ENCODE peak calls at places on chromosomes 13 and 19, in nine cellular contexts. J is GM23338; Y is ACHN; M is CD8-positive, alpha-beta memory T cell; I is endothelial cell; B is stimulated activated CD8-positive, alpha-beta memory T cell treated with anti-CD3 and anti-CD28 coated beads, Interleukin-7, amount 100 ng/mL, for 4 hours; R is iris pigment epithelial cell; C is activated CD4-positive, alpha-beta T cell treated with anti-CD3 and anti-CD28 coated beads, Interleukin-2, amount 10 ng/mL, durations not matched to agents 7 days and 5 days; L is nephron progenitor cell. U is an unnamed sample.

GRCh38 chr19:47615714-47616113 is 6.8 kb downstream of the BICRA start:
- DNase-seq in M (no peak), J (no peak), I (no peak), C (no peak), R (no peak), L (no peak), Y (no peak), B (no peak), U (no peak)

GRCh38 chr13:46908511-46908910 is 11.7 kb upstream of the HTR2A start:
- DNase-seq in L (no peak), Y (no peak), B (no peak), R (peak; percentile 9), M (no peak), J (no peak), C (no peak), I (no peak), U (no peak)

GRCh38 chr19:37986048-37986750 is 79.2 kb downstream of the SIPA1L3 start:
- DNase-seq in Y (no peak), I (no peak), J (no peak), M (no peak), C (no peak), B (no peak), L (no peak), R (no peak), U (no peak)

GRCh38 chr19:46367434-46367833 is 20.5 kb downstream of the PPP5C start:
- DNase-seq in L (peak; percentile 63), I (no peak), B (no peak), C (no peak), Y (no peak), M (no peak), J (no peak), R (no peak), U (no peak)

GRCh38 chr13:35871561-35871960 is 259.6 kb downstream of the DCLK1 start:
- DNase-seq in C (no peak), J (no peak), M (no peak), R (no peak), I (no peak), L (no peak), B (no peak), Y (no peak), U (no peak)

GRCh38 chr13:71751074-71751473 is 115.9 kb downstream of the DACH1 start:
- DNase-seq in R (no peak), B (no peak), C (no peak), L (no peak), M (no peak), I (no peak), Y (no peak), J (no peak), U (no peak)

GRCh38 chr13:95784161-95784880 is 107.4 kb downstream of the DNAJC3 start:
- DNase-seq in B (no peak), L (no peak), Y (peak; percentile 22), I (no peak), R (peak; percentile 58), M (no peak), J (no peak), C (no peak), U (no peak)

GRCh38 chr13:76882431-76882830 is 3.8 kb downstream of the KCTD12 start:
- DNase-seq in Y (no peak), I (no peak), M (no peak), R (peak; percentile 81), J (no peak), B (no peak), L (no peak), C (no peak), U (no peak)

GRCh38 chr13:90826688-90827087 is 520.8 kb upstream of the MIR17HG start:
- DNase-seq in I (no peak), C (no peak), L (no peak), Y (no peak), M (no peak), R (no peak), B (no peak), J (no peak), U (no peak)

GRCh38 chr13:112941349-112941748 is 27.7 kb upstream of the MCF2L start:
- DNase-seq in R (no peak), J (no peak), B (no peak), M (no peak), C (no peak), Y (no peak), L (no peak), I (no peak), U (no peak)

GRCh38 chr19:46983097-46983496 is 36.5 kb upstream of the NPAS1 start:
- DNase-seq in L (no peak), R (no peak), M (no peak), I (no peak), B (no peak), C (no peak), Y (no peak), J (no peak), U (no peak)

GRCh38 chr19:37304884-37305255 is 66.0 kb upstream of the ZNF527 start:
- DNase-seq in Y (no peak), C (no peak), L (no peak), B (no peak), J (no peak), M (no peak), I (no peak), R (no peak), U (no peak)

GRCh38 chr13:113155982-113156655 is 2.3 kb upstream of the PROZ start:
- DNase-seq in B (no peak), C (no peak), M (no peak), I (no peak), L (no peak), R (peak; percentile 28), J (no peak), Y (no peak), U (no peak)

GRCh38 chr19:351976-352625 is 7.5 kb upstream of the MIER2 start:
- DNase-seq in C (no peak), Y (no peak), M (no peak), R (no peak), J (no peak), L (no peak), B (no peak), I (no peak), U (no peak)

GRCh38 chr19:56639217-56639616 is 3.7 kb upstream of the SMIM17 start:
- DNase-seq in J (peak; percentile 48), L (peak; percentile 21), I (no peak), C (peak; percentile 21), B (no peak), R (peak; percentile 8), M (no peak), Y (peak; percentile 12), U (peak; percentile 45)

GRCh38 chr19:47573076-47574026 is at the start of gene ZNF541:
- DNase-seq in I (no peak), M (peak; percentile 85), L (no peak), J (peak; percentile 43), C (peak; percentile 78), R (peak; percentile 39), B (peak; percentile 84), Y (no peak), U (peak; percentile 11)

GRCh38 chr19:47275866-47276461 is 1.3 kb downstream of the INAFM1 start:
- DNase-seq in B (no peak), R (peak; percentile 62), Y (no peak), I (no peak), J (no peak), C (no peak), L (no peak), M (no peak), U (no peak)

GRCh38 chr19:51398096-51398704 is 7.8 kb upstream of the C19orf84 start:
- DNase-seq in M (peak; percentile 28), C (no peak), I (no peak), B (no peak), Y (peak; percentile 30), J (peak; percentile 70), L (no peak), R (peak; percentile 38), U (peak; percentile 59)